ENCODE peak calls at places on chromosomes 11 and 22, in eight cellular contexts. A is uterus, D is HCT116, Z is substantia nigra, N is cardiac muscle cell, H is psoas muscle, V is GM12878, G is brain microvascular endothelial cell. J is an unnamed sample.

GRCh38 chr22:50148991-50149721 is 21.4 kb upstream of the PANX2 start:
- DNase-seq in G (peak), N (peak), D (peak), A (no peak), H (no peak), V (peak), Z (no peak), J (no peak)

GRCh38 chr22:36914383-36914752 is 940 bp downstream of the CSF2RB start:
- DNase-seq in D (no peak), Z (no peak), N (no peak), V (no peak), G (no peak), A (no peak), H (no peak), J (no peak)

GRCh38 chr22:47606426-47606825 is 844.0 kb downstream of the TBC1D22A start:
- DNase-seq in V (no peak), A (no peak), N (no peak), Z (no peak), H (no peak), D (no peak), G (no peak), J (no peak)

GRCh38 chr11:119764108-119764874 is 35.3 kb upstream of the NECTIN1 start:
- DNase-seq in N (peak), G (peak), V (no peak), H (peak), Z (no peak), D (no peak), A (peak), J (no peak)

GRCh38 chr11:73729594-73730206 is 31.2 kb downstream of the RAB6A start:
- DNase-seq in G (no peak), Z (no peak), A (no peak), D (peak), H (no peak), V (no peak), N (no peak), J (no peak)

GRCh38 chr11:9760180-9760550 is 96.3 kb downstream of the SWAP70 start:
- DNase-seq in D (no peak), V (no peak), Z (peak), H (peak), N (peak), A (peak), G (peak), J (peak)

GRCh38 chr11:122313581-122313980 is 197.6 kb upstream of the BLID start:
- DNase-seq in A (no peak), Z (no peak), H (no peak), G (no peak), V (no peak), D (no peak), N (no peak), J (no peak)

GRCh38 chr11:57131080-57131790 is 50.5 kb upstream of the LRRC55 start:
- DNase-seq in N (peak), G (peak), D (no peak), A (peak), H (peak), Z (no peak), V (no peak), J (no peak)

GRCh38 chr11:86948733-86949132 is 6.5 kb downstream of the FZD4 start:
- DNase-seq in H (no peak), N (no peak), V (no peak), G (no peak), A (no peak), Z (no peak), D (no peak), J (no peak)

GRCh38 chr22:26658671-26659478 is 1.5 kb downstream of the MIAT start:
- DNase-seq in G (peak), V (no peak), N (peak), H (peak), Z (no peak), D (peak), A (peak), J (peak)

GRCh38 chr11:65545853-65546216 is 12.3 kb downstream of the LTBP3 start:
- DNase-seq in Z (no peak), G (no peak), A (no peak), V (no peak), D (no peak), N (no peak), H (no peak), J (no peak)

GRCh38 chr11:121890377-121890776 is 225.6 kb downstream of the BLID start:
- DNase-seq in D (no peak), A (no peak), N (peak), Z (no peak), V (no peak), G (peak), H (no peak), J (no peak)

GRCh38 chr11:130592056-130592455 is 143.6 kb downstream of the ADAMTS15 start:
- DNase-seq in A (no peak), G (peak), H (no peak), N (peak), D (no peak), V (no peak), Z (no peak), J (no peak)

GRCh38 chr11:35029979-35030378 is 109.0 kb upstream of the CD44 start:
- DNase-seq in D (no peak), A (no peak), H (no peak), Z (no peak), V (peak), N (peak), G (peak), J (peak)

GRCh38 chr11:25900814-25901213 is 431.1 kb upstream of the ANO3 start:
- DNase-seq in A (no peak), N (no peak), G (no peak), H (no peak), Z (no peak), V (no peak), D (no peak), J (no peak)

GRCh38 chr11:65912840-65913239 is 6.0 kb downstream of the C11orf68 start:
- DNase-seq in H (no peak), D (no peak), N (no peak), G (peak), V (no peak), A (no peak), Z (no peak), J (peak)

GRCh38 chr11:122746050-122746478 is 90.5 kb downstream of the UBASH3B start:
- DNase-seq in A (no peak), Z (no peak), G (no peak), V (peak), N (no peak), H (no peak), D (no peak), J (no peak)

GRCh38 chr11:108973402-108974119 is 308.7 kb downstream of the DDX10 start:
- DNase-seq in G (peak), Z (no peak), H (no peak), D (no peak), N (peak), A (no peak), V (no peak), J (peak)

GRCh38 chr11:86726118-86726748 is 53.8 kb upstream of the ME3 start:
- DNase-seq in G (no peak), Z (no peak), H (no peak), N (no peak), V (no peak), D (peak), A (no peak), J (no peak)

GRCh38 chr22:42340695-42341383 is 70.4 kb upstream of the TCF20 start:
- DNase-seq in V (no peak), D (no peak), A (peak), N (no peak), G (no peak), Z (no peak), H (no peak), J (no peak)

GRCh38 chr22:42343136-42343484 is 72.7 kb upstream of the TCF20 start:
- DNase-seq in Z (peak), A (no peak), G (no peak), H (no peak), N (no peak), V (no peak), D (no peak), J (no peak)

GRCh38 chr22:42341779-42342178 is 71.3 kb upstream of the TCF20 start:
- DNase-seq in D (no peak), G (no peak), Z (no peak), A (no peak), N (no peak), V (no peak), H (no peak), J (no peak)

GRCh38 chr22:42343551-42344081 is 73.2 kb upstream of the TCF20 start:
- DNase-seq in G (no peak), V (no peak), Z (peak), H (no peak), D (no peak), N (no peak), A (no peak), J (no peak)

DNA sequence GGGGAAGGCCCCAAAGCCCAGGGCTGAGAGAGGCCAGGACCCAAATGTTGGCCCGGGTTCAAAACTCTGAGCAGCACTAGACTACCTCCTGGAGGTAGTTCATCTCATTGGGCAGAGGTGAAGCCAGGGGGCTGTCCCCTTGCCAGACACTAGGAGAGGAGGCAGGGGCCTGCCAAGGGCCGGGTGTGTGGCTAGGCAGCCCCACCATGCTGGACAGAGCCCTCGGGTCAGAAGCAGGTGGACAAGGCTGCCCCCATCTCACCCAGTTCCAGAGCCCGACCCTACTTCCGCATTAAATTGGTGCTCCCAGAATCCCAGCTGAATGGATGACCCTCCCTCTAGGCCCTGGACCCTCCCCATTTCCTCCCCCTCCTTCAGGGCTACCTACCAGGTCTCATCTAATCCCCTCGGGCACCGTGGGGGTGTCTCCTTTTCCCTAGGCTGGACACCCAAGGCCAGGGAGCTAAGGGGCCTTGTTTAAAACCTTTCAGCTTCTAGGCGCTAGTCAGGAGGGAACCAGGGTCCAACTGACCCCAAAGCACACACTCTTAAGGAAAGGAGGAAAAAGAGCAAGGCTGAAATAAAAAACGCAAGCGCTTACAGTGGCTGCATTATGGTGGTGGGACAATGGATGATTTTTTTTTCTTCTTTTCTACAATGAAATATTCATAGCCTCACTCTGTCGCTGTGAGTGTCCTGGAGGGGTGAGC is 72.1 kb upstream of the TCF20 start:
- DNase-seq in H (no peak), A (no peak), N (no peak), G (no peak), D (no peak), V (no peak), Z (no peak), J (no peak)
- H3K27ac ChIP-seq in H (no peak), A (no peak), N (no peak), G (no peak), D (no peak), V (no peak), Z (peak), J (no peak)

GRCh38 chr22:27748355-27749168 is 53.0 kb downstream of the MN1 start:
- DNase-seq in N (peak), G (peak), A (peak), H (no peak), V (no peak), D (no peak), Z (no peak), J (no peak)
- H3K27ac ChIP-seq in N (no peak), G (peak), A (peak), H (peak), V (no peak), D (no peak), Z (no peak), J (no peak)

GRCh38 chr11:43943931-43944751 is 1.7 kb downstream of the C11orf96 start:
- DNase-seq in H (peak), V (no peak), A (no peak), G (peak), N (peak), D (no peak), Z (no peak), J (peak)

GRCh38 chr11:43943357-43943930 is 1.0 kb downstream of the C11orf96 start:
- DNase-seq in A (no peak), D (no peak), V (no peak), N (peak), H (no peak), G (peak), Z (no peak), J (no peak)

GRCh38 chr11:43947003-43947500 is 4.6 kb downstream of the C11orf96 start:
- DNase-seq in A (peak), G (no peak), D (peak), Z (no peak), V (no peak), N (peak), H (no peak), J (peak)

GRCh38 chr11:43942651-43943356 is 367 bp downstream of the C11orf96 start:
- DNase-seq in Z (no peak), N (peak), G (peak), V (no peak), A (peak), H (peak), D (no peak), J (peak)

GRCh38 chr11:43944761-43945311 is 2.4 kb downstream of the C11orf96 start:
- DNase-seq in N (peak), A (peak), H (peak), V (no peak), D (no peak), Z (peak), G (peak), J (peak)
- H3K27ac ChIP-seq in N (no peak), A (peak), H (peak), V (no peak), D (no peak), Z (no peak), G (no peak), J (no peak)

GRCh38 chr11:68988486-68988885 is 7.7 kb upstream of the MRGPRD start:
- DNase-seq in D (no peak), V (no peak), N (no peak), Z (no peak), H (no peak), A (no peak), G (no peak), J (no peak)
- H3K27ac ChIP-seq in D (no peak), V (no peak), N (no peak), Z (no peak), H (no peak), A (no peak), G (no peak), J (no peak)

GRCh38 chr22:22450343-22450839 is 58.2 kb downstream of the ZNF280B start:
- DNase-seq in G (no peak), D (no peak), V (peak), H (no peak), N (no peak), A (no peak), Z (no peak), J (no peak)
- H3K27ac ChIP-seq in G (no peak), D (no peak), V (no peak), H (no peak), N (no peak), A (no peak), Z (no peak), J (no peak)

GRCh38 chr11:75557649-75558494 is 4.2 kb upstream of the SERPINH1 start:
- DNase-seq in G (peak), N (peak), A (peak), D (no peak), H (peak), Z (no peak), V (no peak), J (peak)

GRCh38 chr11:75560644-75561043 is 1.4 kb upstream of the SERPINH1 start:
- DNase-seq in G (no peak), N (no peak), D (no peak), H (no peak), A (no peak), V (no peak), Z (no peak), J (no peak)

GRCh38 chr11:75562048-75562835 is at the start of gene SERPINH1:
- DNase-seq in A (peak), D (peak), N (peak), G (peak), H (peak), Z (peak), V (peak), J (peak)

GRCh38 chr11:75561426-75562047 is 516 bp upstream of the SERPINH1 start:
- DNase-seq in G (no peak), Z (no peak), D (no peak), N (no peak), A (no peak), V (no peak), H (no peak), J (no peak)

DNA sequence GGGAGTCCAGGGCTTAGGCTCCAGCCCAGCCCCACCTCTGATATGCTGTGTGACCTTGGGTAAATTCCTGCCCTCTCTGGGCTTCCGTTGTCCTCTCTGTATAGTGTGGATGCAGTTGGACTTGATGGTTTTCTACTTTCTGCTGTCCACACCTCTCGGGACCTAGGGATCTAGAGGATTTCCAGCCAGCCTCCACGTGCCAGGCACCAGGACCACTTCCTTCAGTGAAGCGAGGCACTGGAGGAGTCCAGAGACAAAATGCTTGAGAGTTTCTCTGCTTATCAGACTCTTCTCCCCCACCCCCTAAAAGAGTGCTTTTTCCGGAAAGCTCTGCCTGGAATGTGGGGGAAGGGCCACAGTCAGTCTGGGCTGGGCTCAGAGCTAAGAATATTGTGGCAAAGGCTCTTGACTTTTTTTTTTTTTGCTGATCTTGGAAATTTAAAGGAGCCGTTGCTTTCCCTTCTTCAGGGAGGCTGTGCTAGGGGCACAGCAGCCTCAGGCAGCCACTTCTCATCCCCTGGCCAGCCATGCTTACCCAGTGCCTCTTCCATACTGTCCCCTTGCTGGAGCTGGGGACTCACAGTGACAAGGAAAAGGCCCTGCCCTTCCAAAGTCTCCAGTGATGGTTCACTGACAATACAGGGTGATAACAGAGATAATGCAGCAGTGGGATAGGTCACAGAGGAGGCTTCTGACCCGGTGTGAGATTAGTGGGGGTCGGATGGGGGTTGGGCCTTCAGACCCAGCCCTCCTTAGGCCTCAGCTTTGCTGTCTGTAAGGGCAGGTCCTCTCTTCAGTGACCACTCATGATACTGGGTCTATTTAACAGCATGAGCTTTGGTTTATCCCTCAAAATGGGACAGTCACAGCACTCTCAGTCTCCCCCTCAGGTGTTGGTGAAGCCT is 2.9 kb upstream of the SERPINH1 start:
- DNase-seq in V (no peak), G (peak), H (no peak), Z (no peak), A (peak), N (peak), D (no peak), J (peak)
- H3K27ac ChIP-seq in V (no peak), G (peak), H (peak), Z (peak), A (peak), N (peak), D (no peak), J (peak)

GRCh38 chr11:60182546-60183330 is at the start of gene MS4A6A:
- DNase-seq in H (no peak), Z (no peak), G (no peak), N (no peak), D (no peak), A (no peak), V (no peak), J (no peak)
- H3K27ac ChIP-seq in H (no peak), Z (peak), G (no peak), N (no peak), D (no peak), A (no peak), V (no peak), J (no peak)

DNA sequence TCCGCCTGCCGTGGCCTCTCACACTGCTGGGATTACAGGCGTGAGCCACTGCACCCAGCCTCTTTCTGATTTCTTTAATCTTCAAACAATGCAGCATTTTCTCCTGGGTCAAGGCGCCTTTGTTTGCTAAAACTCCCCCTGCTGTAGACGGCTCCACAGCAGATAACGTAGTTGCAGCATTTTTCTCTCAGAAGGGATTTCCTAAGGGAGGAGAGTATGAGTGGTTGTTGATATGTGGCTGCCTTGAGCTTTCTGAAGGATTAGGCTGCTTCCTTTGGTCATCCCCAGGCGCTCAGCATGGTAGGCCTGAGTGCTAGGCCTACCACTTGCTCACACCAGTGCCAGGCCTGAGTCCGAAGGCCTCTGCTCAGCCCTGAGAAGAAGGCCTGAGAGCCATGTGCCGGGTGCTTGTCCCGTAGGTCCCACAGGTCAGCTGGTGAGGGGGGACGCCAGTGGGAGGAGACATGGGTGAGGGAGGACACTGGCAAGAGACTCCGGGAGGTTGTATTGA is 18.1 kb downstream of the SMARCB1 start:
- DNase-seq in G (no peak), N (peak), D (no peak), H (no peak), A (no peak), Z (no peak), V (no peak), J (no peak)
- H3K27ac ChIP-seq in G (no peak), N (peak), D (no peak), H (no peak), A (no peak), Z (peak), V (peak), J (no peak)

J was measured in SJSA1.